ENCODE peak calls at places on chromosomes 12 and 14, in six cellular contexts. I, U, K, O, H and W are unnamed samples.

GRCh38 chr12:29050503-29050902 is 98.6 kb upstream of the FAR2 start:
- DNase-seq in I (no peak), U (no peak), K (no peak), O (no peak), H (no peak), W (no peak)

GRCh38 chr12:107570721-107571120 is 114.9 kb upstream of the PWP1 start:
- DNase-seq in I (no peak), U (peak; percentile 23), K (no peak), O (peak; percentile 28), H (peak; percentile 73), W (peak; percentile 69)

GRCh38 chr12:75809745-75810144 is 221.8 kb downstream of the PHLDA1 start:
- DNase-seq in I (peak; percentile 80), U (no peak), K (peak; percentile 1), O (no peak), H (no peak), W (no peak)

GRCh38 chr14:50736932-50737419 is 68.9 kb upstream of the SAV1 start:
- DNase-seq in I (no peak), U (no peak), K (no peak), O (no peak), H (no peak), W (no peak)

GRCh38 chr12:121388421-121388981 is 11.4 kb upstream of the RNF34 start:
- DNase-seq in I (no peak), U (no peak), K (no peak), O (peak; percentile 79), H (no peak), W (peak; percentile 82)

GRCh38 chr12:7501031-7501585 is 2.5 kb downstream of the CD163 start:
- DNase-seq in I (no peak), U (no peak), K (no peak), O (no peak), H (no peak), W (no peak)

GRCh38 chr12:102833687-102834435 is 83.2 kb downstream of the PAH start:
- DNase-seq in I (peak; percentile 79), U (peak; percentile 52), K (peak; percentile 80), O (peak; percentile 17), H (no peak), W (peak; percentile 30)

GRCh38 chr12:64236549-64236948 is 14.5 kb upstream of the KICS2 start:
- DNase-seq in I (peak; percentile 22), U (no peak), K (no peak), O (peak; percentile 35), H (peak; percentile 7), W (peak; percentile 33)

GRCh38 chr12:95146767-95147166 is 70.5 kb downstream of the FGD6 start:
- DNase-seq in I (no peak), U (no peak), K (no peak), O (no peak), H (peak; percentile 78), W (no peak)

GRCh38 chr14:75373616-75374015 is 54.2 kb upstream of the JDP2 start:
- DNase-seq in I (no peak), U (no peak), K (no peak), O (no peak), H (no peak), W (no peak)

GRCh38 chr12:65602579-65603295 is 221.5 kb upstream of the HMGA2 start:
- DNase-seq in I (peak; percentile 89), U (peak; percentile 89), K (peak; percentile 80), O (peak; percentile 93), H (peak; percentile 35), W (peak; percentile 97)

GRCh38 chr12:87871061-87871460 is 158.1 kb downstream of the C12orf50 start:
- DNase-seq in I (no peak), U (no peak), K (peak; percentile 5), O (no peak), H (no peak), W (no peak)

GRCh38 chr12:26001530-26001929 is 43.0 kb downstream of the RASSF8 start:
- DNase-seq in I (no peak), U (no peak), K (no peak), O (peak; percentile 32), H (no peak), W (no peak)

GRCh38 chr14:93132472-93133065 is 16.8 kb upstream of the ITPK1 start:
- DNase-seq in I (peak; percentile 62), U (peak; percentile 51), K (peak; percentile 28), O (peak; percentile 43), H (peak; percentile 63), W (peak; percentile 37)

GRCh38 chr12:121144416-121144914 is 11.8 kb downstream of the P2RX7 start:
- DNase-seq in I (no peak), U (no peak), K (no peak), O (peak; percentile 22), H (no peak), W (peak; percentile 79)

GRCh38 chr12:47742253-47742825 is 16.3 kb downstream of the RAPGEF3 start:
- DNase-seq in I (peak; percentile 79), U (peak; percentile 39), K (peak; percentile 36), O (peak; percentile 76), H (peak; percentile 72), W (peak; percentile 41)

GRCh38 chr14:54488646-54489317 is at the start of gene GMFB:
- DNase-seq in I (peak; percentile 91), U (peak; percentile 96), K (peak; percentile 93), O (peak; percentile 99), H (peak; percentile 92), W (peak; percentile 97)

GRCh38 chr14:100785626-100786025 is 40.3 kb upstream of the MEG3 start:
- DNase-seq in I (no peak), U (no peak), K (no peak), O (no peak), H (no peak), W (no peak)

GRCh38 chr14:51774209-51774608 is 86.2 kb upstream of the GNG2 start:
- DNase-seq in I (no peak), U (no peak), K (no peak), O (peak; percentile 70), H (no peak), W (no peak)

GRCh38 chr14:93788307-93788556 is at the start of gene PRIMA1:
- DNase-seq in I (no peak), U (no peak), K (no peak), O (no peak), H (no peak), W (no peak)

GRCh38 chr12:98533723-98534251 is 18.4 kb downstream of the TMPO start:
- DNase-seq in I (no peak), U (peak; percentile 68), K (no peak), O (no peak), H (no peak), W (peak; percentile 42)
- H3K79me2 ChIP-seq in I (peaks cover 77% of the 10 kb centered on the region), U (peaks cover 44% of the 10 kb centered on the region), K (peaks cover 98% of the 10 kb centered on the region), O (peaks cover 57% of the 10 kb centered on the region), H (peaks cover 94% of the 10 kb centered on the region), W (peaks cover 42% of the 10 kb centered on the region)

DNA sequence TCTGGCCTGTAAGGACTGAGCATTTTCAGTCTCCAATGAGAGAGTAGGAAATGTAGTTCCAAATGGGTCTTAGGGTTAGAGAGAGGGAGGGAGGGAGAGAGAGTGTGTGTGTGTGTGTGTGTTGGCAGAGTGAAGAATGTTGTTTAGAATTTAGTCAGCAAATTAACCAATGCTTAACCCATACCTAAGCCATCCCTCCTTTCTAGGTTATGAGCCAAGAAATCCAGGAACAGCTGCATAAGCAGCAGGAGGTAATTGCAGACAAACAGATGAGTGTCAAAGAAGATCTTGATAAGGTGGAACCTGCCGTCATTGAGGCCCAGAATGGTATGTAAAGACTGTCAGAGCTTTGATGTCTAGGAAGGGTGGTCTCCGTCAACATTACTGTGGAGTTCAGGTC is 56.9 kb downstream of the HSP90AA1 start:
- DNase-seq in I (no peak), U (no peak), K (no peak), O (peak; percentile 48), H (no peak), W (peak; percentile 52)
- TF ChIP-seq EZH2phosphoT487 in I (no peak), U (no peak), K (no peak), O (no peak), H (no peak), W (no peak)

DNA sequence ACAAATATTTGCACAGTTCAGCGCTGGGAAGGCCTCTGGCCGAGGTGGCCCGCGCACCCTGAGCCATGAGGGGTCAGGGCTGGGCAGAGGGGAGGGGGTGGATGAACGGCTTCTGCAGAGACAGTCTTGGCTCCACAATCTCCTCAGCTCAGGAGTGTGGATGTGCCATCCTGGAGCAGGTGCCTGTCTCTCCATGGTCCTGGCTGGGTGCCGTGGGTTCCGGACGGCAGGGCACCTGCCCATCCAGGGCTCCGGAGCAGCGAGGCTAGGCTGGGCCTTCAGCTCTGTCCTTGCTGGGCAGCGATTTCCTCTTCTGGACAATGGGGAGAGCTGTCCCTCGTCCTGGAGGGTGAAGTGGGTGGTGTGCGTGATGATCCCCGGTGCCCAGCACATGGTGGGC is 55.6 kb downstream of the KIF26A start:
- DNase-seq in I (no peak), U (no peak), K (no peak), O (no peak), H (no peak), W (no peak)
- H3K79me2 ChIP-seq in I (no peaks in the 10 kb centered on the region), U (no peaks in the 10 kb centered on the region), K (no peaks in the 10 kb centered on the region), O (no peaks in the 10 kb centered on the region), H (no peaks in the 10 kb centered on the region), W (no peaks in the 10 kb centered on the region)

GRCh38 chr14:28755930-28756895 is 10.4 kb upstream of the FOXG1 start:
- DNase-seq in I (peak; percentile 47), U (no peak), K (peak; percentile 25), O (no peak), H (no peak), W (no peak)

GRCh38 chr14:28746247-28746646 is 20.3 kb upstream of the FOXG1 start:
- DNase-seq in I (no peak), U (no peak), K (no peak), O (no peak), H (no peak), W (no peak)

GRCh38 chr14:28754209-28754985 is 12.2 kb upstream of the FOXG1 start:
- DNase-seq in I (peak; percentile 79), U (peak; percentile 64), K (peak; percentile 72), O (peak; percentile 78), H (peak; percentile 58), W (peak; percentile 71)

GRCh38 chr14:28755198-28755794 is 11.3 kb upstream of the FOXG1 start:
- DNase-seq in I (no peak), U (no peak), K (no peak), O (no peak), H (no peak), W (no peak)

DNA sequence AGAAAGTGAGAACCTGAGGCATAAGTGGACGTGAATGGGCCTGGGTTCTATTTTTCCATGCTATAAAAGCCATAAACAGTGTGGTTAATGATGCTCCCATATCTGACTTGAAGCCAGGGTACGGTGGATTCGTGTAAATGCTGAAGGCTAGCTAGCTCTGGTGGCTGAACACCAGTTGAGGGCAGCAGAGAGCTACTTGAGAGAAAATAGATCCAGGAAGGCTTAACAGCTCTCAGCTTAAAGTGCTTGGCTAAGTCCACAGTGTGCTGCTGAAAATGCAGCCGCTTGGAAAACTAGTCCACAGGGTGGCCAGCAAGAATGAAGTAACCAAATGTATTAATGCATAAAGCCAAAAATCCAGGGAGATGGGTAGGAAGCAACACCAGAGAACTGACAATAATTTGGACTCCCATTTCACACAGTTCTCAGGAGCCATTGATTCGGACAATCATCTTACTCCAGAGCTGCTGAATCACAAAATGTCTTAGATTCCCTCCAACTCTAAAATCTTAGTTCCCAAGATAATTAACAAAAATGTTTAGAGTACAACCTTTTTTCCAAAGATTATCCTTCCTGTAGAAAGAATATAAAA is 15.0 kb upstream of the FOXG1 start:
- DNase-seq in I (peak; percentile 88), U (peak; percentile 80), K (peak; percentile 85), O (peak; percentile 81), H (peak; percentile 46), W (peak; percentile 73)
- TF ChIP-seq EZH2phosphoT487 in I (no peak), U (no peak), K (no peak), O (no peak), H (no peak), W (no peak)

GRCh38 chr12:116736962-116737773 is 701 bp downstream of the SPRING1 start:
- DNase-seq in I (peak; percentile 49), U (peak; percentile 39), K (peak; percentile 69), O (no peak), H (peak; percentile 50), W (peak; percentile 40)
- H3K79me2 ChIP-seq in I (peaks cover 59% of the 10 kb centered on the region), U (peaks cover 46% of the 10 kb centered on the region), K (peaks cover 62% of the 10 kb centered on the region), O (peaks cover 48% of the 10 kb centered on the region), H (peaks cover 39% of the 10 kb centered on the region), W (peaks cover 37% of the 10 kb centered on the region)